ENCODE peak calls at places on chromosomes 13 and 19, in five cellular contexts. One of them, this sample, is unnamed.

GRCh38 chr19:6674868-6675305 is 4.9 kb upstream of the TNFSF14 start:
- DNase-seq in suprapubic skin: no peak
- DNase-seq in transverse colon: peak; percentile 67
- DNase-seq in esophagus muscularis mucosa: peak; percentile 94
- DNase-seq in H1: peak; percentile 68
- DNase-seq in this sample: no peak

GRCh38 chr19:14048439-14049153 is 13.3 kb downstream of the PALM3 start:
- DNase-seq in suprapubic skin: no peak
- DNase-seq in H1: peak; percentile 97
- DNase-seq in esophagus muscularis mucosa: peak; percentile 89
- DNase-seq in transverse colon: peak; percentile 72
- DNase-seq in this sample: peak; percentile 53

GRCh38 chr13:24997367-24997967 is 98.5 kb upstream of the PABPC3 start:
- DNase-seq in esophagus muscularis mucosa: peak; percentile 37
- DNase-seq in transverse colon: no peak
- DNase-seq in H1: no peak
- DNase-seq in suprapubic skin: no peak
- DNase-seq in this sample: no peak

GRCh38 chr13:100333141-100333540 is 244.2 kb downstream of the PCCA start:
- DNase-seq in transverse colon: no peak
- DNase-seq in H1: no peak
- DNase-seq in esophagus muscularis mucosa: no peak
- DNase-seq in suprapubic skin: no peak
- DNase-seq in this sample: no peak

GRCh38 chr19:33419763-33420080 is 46.2 kb downstream of the CEBPG start:
- DNase-seq in H1: peak; percentile 79
- DNase-seq in esophagus muscularis mucosa: no peak
- DNase-seq in suprapubic skin: no peak
- DNase-seq in transverse colon: no peak
- DNase-seq in this sample: no peak

GRCh38 chr13:110462091-110462490 is 99.4 kb downstream of the RAB20 start:
- DNase-seq in transverse colon: no peak
- DNase-seq in esophagus muscularis mucosa: no peak
- DNase-seq in suprapubic skin: no peak
- DNase-seq in H1: no peak
- DNase-seq in this sample: no peak

GRCh38 chr19:17001603-17002183 is 24.9 kb downstream of the CPAMD8 start:
- DNase-seq in esophagus muscularis mucosa: no peak
- DNase-seq in suprapubic skin: no peak
- DNase-seq in transverse colon: no peak
- DNase-seq in H1: peak; percentile 50
- DNase-seq in this sample: no peak

GRCh38 chr13:63864171-63864902 is 2448.7 kb upstream of the PCDH20 start:
- DNase-seq in esophagus muscularis mucosa: no peak
- DNase-seq in H1: no peak
- DNase-seq in suprapubic skin: no peak
- DNase-seq in transverse colon: no peak
- DNase-seq in this sample: no peak

GRCh38 chr13:68727788-68728187 is 1379.8 kb upstream of the ATXN8OS start:
- DNase-seq in esophagus muscularis mucosa: no peak
- DNase-seq in suprapubic skin: no peak
- DNase-seq in transverse colon: no peak
- DNase-seq in H1: no peak
- DNase-seq in this sample: no peak

GRCh38 chr19:49020931-49021895 is 2.9 kb downstream of the CGB3 start:
- DNase-seq in H1: no peak
- DNase-seq in esophagus muscularis mucosa: no peak
- DNase-seq in transverse colon: no peak
- DNase-seq in suprapubic skin: no peak
- DNase-seq in this sample: no peak

GRCh38 chr19:56091066-56091490 is 30.0 kb downstream of the ZNF787 start:
- DNase-seq in H1: no peak
- DNase-seq in suprapubic skin: no peak
- DNase-seq in transverse colon: no peak
- DNase-seq in esophagus muscularis mucosa: no peak
- DNase-seq in this sample: no peak

GRCh38 chr13:111505175-111505777 is 184.8 kb downstream of the TEX29 start:
- DNase-seq in transverse colon: no peak
- DNase-seq in esophagus muscularis mucosa: no peak
- DNase-seq in suprapubic skin: peak; percentile 28
- DNase-seq in H1: peak; percentile 77
- DNase-seq in this sample: no peak

GRCh38 chr13:89375839-89376238 is 1704.7 kb downstream of the SLITRK5 start:
- DNase-seq in suprapubic skin: no peak
- DNase-seq in esophagus muscularis mucosa: no peak
- DNase-seq in transverse colon: no peak
- DNase-seq in H1: no peak
- DNase-seq in this sample: no peak

GRCh38 chr19:58536852-58537798 is 6.7 kb upstream of the TRIM28 start:
- DNase-seq in suprapubic skin: no peak
- DNase-seq in esophagus muscularis mucosa: no peak
- DNase-seq in transverse colon: no peak
- DNase-seq in H1: no peak
- DNase-seq in this sample: no peak

GRCh38 chr19:31725051-31725450 is 375.8 kb upstream of the TSHZ3 start:
- DNase-seq in transverse colon: no peak
- DNase-seq in esophagus muscularis mucosa: no peak
- DNase-seq in suprapubic skin: no peak
- DNase-seq in H1: no peak
- DNase-seq in this sample: no peak

GRCh38 chr13:41891119-41891518 is 69.8 kb downstream of the VWA8 start:
- DNase-seq in suprapubic skin: no peak
- DNase-seq in H1: no peak
- DNase-seq in esophagus muscularis mucosa: no peak
- DNase-seq in transverse colon: no peak
- DNase-seq in this sample: no peak

GRCh38 chr19:33300016-33300981 is 2.0 kb downstream of the CEBPA start:
- DNase-seq in H1: peak; percentile 47
- DNase-seq in suprapubic skin: no peak
- DNase-seq in esophagus muscularis mucosa: no peak
- DNase-seq in transverse colon: peak; percentile 24
- DNase-seq in this sample: no peak

GRCh38 chr13:42681394-42681793 is 100.0 kb upstream of the FAM216B start:
- DNase-seq in H1: no peak
- DNase-seq in esophagus muscularis mucosa: no peak
- DNase-seq in transverse colon: no peak
- DNase-seq in suprapubic skin: no peak
- DNase-seq in this sample: no peak

GRCh38 chr13:42990147-42990990 is 1.7 kb downstream of the EPSTI1 start:
- DNase-seq in transverse colon: no peak
- DNase-seq in H1: no peak
- DNase-seq in suprapubic skin: no peak
- DNase-seq in esophagus muscularis mucosa: no peak
- DNase-seq in this sample: no peak

GRCh38 chr13:30204564-30204963 is 102.8 kb downstream of the KATNAL1 start:
- DNase-seq in H1: no peak
- DNase-seq in esophagus muscularis mucosa: no peak
- DNase-seq in transverse colon: no peak
- DNase-seq in suprapubic skin: no peak
- DNase-seq in this sample: no peak

GRCh38 chr19:49786432-49786831 is 19.6 kb downstream of the AP2A1 start:
- DNase-seq in suprapubic skin: no peak
- DNase-seq in esophagus muscularis mucosa: no peak
- DNase-seq in transverse colon: no peak
- DNase-seq in H1: no peak
- DNase-seq in this sample: no peak

GRCh38 chr13:69604698-69605097 is 502.9 kb upstream of the ATXN8OS start:
- DNase-seq in transverse colon: no peak
- DNase-seq in esophagus muscularis mucosa: no peak
- DNase-seq in H1: no peak
- DNase-seq in suprapubic skin: no peak
- DNase-seq in this sample: no peak

GRCh38 chr13:43880930-43881329 is 1.2 kb downstream of the LACC1 start:
- DNase-seq in esophagus muscularis mucosa: no peak
- DNase-seq in suprapubic skin: no peak
- DNase-seq in H1: no peak
- DNase-seq in transverse colon: no peak
- DNase-seq in this sample: no peak

GRCh38 chr19:11291991-11292390 is 4.0 kb upstream of the TSPAN16 start:
- DNase-seq in transverse colon: no peak
- DNase-seq in H1: no peak
- DNase-seq in esophagus muscularis mucosa: no peak
- DNase-seq in suprapubic skin: no peak
- DNase-seq in this sample: no peak

GRCh38 chr19:489418-490196 is 6.7 kb upstream of the MADCAM1 start:
- DNase-seq in H1: peak; percentile 73
- DNase-seq in transverse colon: no peak
- DNase-seq in esophagus muscularis mucosa: no peak
- DNase-seq in suprapubic skin: no peak
- DNase-seq in this sample: no peak

GRCh38 chr13:34151885-34152284 is 333.9 kb downstream of the RFC3 start:
- DNase-seq in transverse colon: no peak
- DNase-seq in esophagus muscularis mucosa: no peak
- DNase-seq in H1: no peak
- DNase-seq in suprapubic skin: no peak
- DNase-seq in this sample: no peak

GRCh38 chr13:59744747-59745394 is 418.9 kb downstream of the DIAPH3 start:
- DNase-seq in suprapubic skin: no peak
- DNase-seq in esophagus muscularis mucosa: no peak
- DNase-seq in H1: no peak
- DNase-seq in transverse colon: no peak
- DNase-seq in this sample: no peak

GRCh38 chr13:59745395-59745788 is 418.3 kb downstream of the DIAPH3 start:
- DNase-seq in H1: no peak
- DNase-seq in suprapubic skin: no peak
- DNase-seq in esophagus muscularis mucosa: no peak
- DNase-seq in transverse colon: no peak
- DNase-seq in this sample: no peak

GRCh38 chr13:59747529-59747928 is 416.2 kb downstream of the DIAPH3 start:
- DNase-seq in transverse colon: no peak
- DNase-seq in suprapubic skin: no peak
- DNase-seq in H1: no peak
- DNase-seq in esophagus muscularis mucosa: no peak
- DNase-seq in this sample: no peak

GRCh38 chr13:59743195-59743594 is 420.5 kb downstream of the DIAPH3 start:
- DNase-seq in H1: no peak
- DNase-seq in suprapubic skin: no peak
- DNase-seq in transverse colon: no peak
- DNase-seq in esophagus muscularis mucosa: no peak
- DNase-seq in this sample: no peak

GRCh38 chr13:59746291-59746962 is 417.3 kb downstream of the DIAPH3 start:
- DNase-seq in esophagus muscularis mucosa: no peak
- DNase-seq in H1: no peak
- DNase-seq in transverse colon: peak; percentile 23
- DNase-seq in suprapubic skin: no peak
- DNase-seq in this sample: no peak
- H3K27ac ChIP-seq in esophagus muscularis mucosa: no peak overlapping the region
- H3K27ac ChIP-seq in H1: no peak overlapping the region
- H3K27ac ChIP-seq in transverse colon: no peak overlapping the region
- H3K27ac ChIP-seq in suprapubic skin: no peak overlapping the region
- H3K27ac ChIP-seq in this sample: no peak overlapping the region

GRCh38 chr19:4052993-4053422 is 13.7 kb downstream of the ZBTB7A start:
- DNase-seq in suprapubic skin: peak; percentile 79
- DNase-seq in esophagus muscularis mucosa: no peak
- DNase-seq in H1: no peak
- DNase-seq in transverse colon: peak; percentile 76
- DNase-seq in this sample: no peak

GRCh38 chr19:4054471-4055208 is 12.1 kb downstream of the ZBTB7A start:
- DNase-seq in esophagus muscularis mucosa: no peak
- DNase-seq in H1: no peak
- DNase-seq in suprapubic skin: peak; percentile 76
- DNase-seq in transverse colon: no peak
- DNase-seq in this sample: no peak

GRCh38 chr19:4053423-4054324 is 13.0 kb downstream of the ZBTB7A start:
- DNase-seq in H1: no peak
- DNase-seq in esophagus muscularis mucosa: no peak
- DNase-seq in transverse colon: peak; percentile 70
- DNase-seq in suprapubic skin: peak; percentile 72
- DNase-seq in this sample: no peak

GRCh38 chr19:4051175-4052101 is 15.3 kb downstream of the ZBTB7A start:
- DNase-seq in H1: no peak
- DNase-seq in suprapubic skin: no peak
- DNase-seq in transverse colon: peak; percentile 62
- DNase-seq in esophagus muscularis mucosa: no peak
- DNase-seq in this sample: no peak

GRCh38 chr19:4052114-4052992 is 14.3 kb downstream of the ZBTB7A start:
- DNase-seq in suprapubic skin: peak; percentile 86
- DNase-seq in transverse colon: peak; percentile 94
- DNase-seq in esophagus muscularis mucosa: no peak
- DNase-seq in H1: no peak
- DNase-seq in this sample: no peak
- TF ChIP-seq EP300 in suprapubic skin: no peak
- TF ChIP-seq EP300 in transverse colon: peak; percentile 35
- TF ChIP-seq EP300 in esophagus muscularis mucosa: no peak
- TF ChIP-seq EP300 in H1: no peak
- TF ChIP-seq EP300 in this sample: no peak

GRCh38 chr19:39677931-39678889 is 22.5 kb downstream of the LGALS16 start:
- DNase-seq in esophagus muscularis mucosa: peak; percentile 68
- DNase-seq in H1: no peak
- DNase-seq in suprapubic skin: no peak
- DNase-seq in transverse colon: no peak
- DNase-seq in this sample: no peak

GRCh38 chr19:39671739-39672363 is 16.1 kb downstream of the LGALS16 start:
- DNase-seq in H1: peak; percentile 50
- DNase-seq in esophagus muscularis mucosa: peak; percentile 72
- DNase-seq in transverse colon: no peak
- DNase-seq in suprapubic skin: no peak
- DNase-seq in this sample: no peak

GRCh38 chr19:39676004-39676403 is 20.3 kb downstream of the LGALS16 start:
- DNase-seq in esophagus muscularis mucosa: peak; percentile 53
- DNase-seq in suprapubic skin: no peak
- DNase-seq in H1: peak; percentile 4
- DNase-seq in transverse colon: no peak
- DNase-seq in this sample: no peak

GRCh38 chr19:39670998-39671397 is 15.3 kb downstream of the LGALS16 start:
- DNase-seq in H1: no peak
- DNase-seq in transverse colon: no peak
- DNase-seq in suprapubic skin: no peak
- DNase-seq in esophagus muscularis mucosa: peak; percentile 24
- DNase-seq in this sample: no peak

GRCh38 chr19:39672473-39672872 is 16.8 kb downstream of the LGALS16 start:
- DNase-seq in suprapubic skin: no peak
- DNase-seq in H1: no peak
- DNase-seq in esophagus muscularis mucosa: peak; percentile 10
- DNase-seq in transverse colon: no peak
- DNase-seq in this sample: no peak
- H3K27ac ChIP-seq in suprapubic skin: no peak overlapping the region
- H3K27ac ChIP-seq in H1: no peak overlapping the region
- H3K27ac ChIP-seq in esophagus muscularis mucosa: no peak overlapping the region
- H3K27ac ChIP-seq in transverse colon: no peak overlapping the region
- H3K27ac ChIP-seq in this sample: no peak overlapping the region

GRCh38 chr19:45092747-45093678 is at the start of gene PPP1R37:
- DNase-seq in H1: peak; percentile 89
- DNase-seq in transverse colon: peak; percentile 95
- DNase-seq in esophagus muscularis mucosa: peak; percentile 98
- DNase-seq in suprapubic skin: peak; percentile 96
- DNase-seq in this sample: peak; percentile 92
- TF ChIP-seq EP300 in H1: peak; percentile 94
- TF ChIP-seq EP300 in transverse colon: no peak
- TF ChIP-seq EP300 in esophagus muscularis mucosa: no peak
- TF ChIP-seq EP300 in suprapubic skin: peak; percentile 49
- TF ChIP-seq EP300 in this sample: peak; percentile 83

GRCh38 chr19:18850560-18851375 is 19.0 kb downstream of the UPF1 start:
- DNase-seq in suprapubic skin: no peak
- DNase-seq in esophagus muscularis mucosa: no peak
- DNase-seq in H1: no peak
- DNase-seq in transverse colon: no peak
- DNase-seq in this sample: no peak
- H3K27ac ChIP-seq in suprapubic skin: peak overlapping the region; percentile 77
- H3K27ac ChIP-seq in esophagus muscularis mucosa: peak overlapping the region; percentile 75
- H3K27ac ChIP-seq in H1: no peak overlapping the region
- H3K27ac ChIP-seq in transverse colon: peak overlapping the region; percentile 78
- H3K27ac ChIP-seq in this sample: peak overlapping the region; percentile 67